ENCODE peak calls at places on chromosomes 7 and 10, in seven cellular contexts. U is psoas muscle, O is retinal pigment epithelial cell, Q is osteoblast, K is astrocyte of the spinal cord, L is OCI-LY7, T is left lung. J is an unnamed sample.

GRCh38 chr7:21338728-21339164 is 89.1 kb upstream of the SP4 start:
- DNase-seq in U (no peak), O (no peak), Q (no peak), K (no peak), L (no peak), T (no peak), J (no peak)

GRCh38 chr7:2863461-2864066 is 19.5 kb upstream of the GNA12 start:
- DNase-seq in U (peak; percentile 89), O (peak; percentile 73), Q (peak; percentile 98), K (peak; percentile 96), L (peak; percentile 40), T (peak; percentile 87), J (peak; percentile 96)

GRCh38 chr10:132987671-132988571 is 45.6 kb upstream of the CFAP46 start:
- DNase-seq in U (peak; percentile 60), O (no peak), Q (peak; percentile 99), K (peak; percentile 69), L (no peak), T (peak; percentile 75), J (peak; percentile 93)

GRCh38 chr10:66714741-66715140 is 211.1 kb upstream of the LRRTM3 start:
- DNase-seq in U (no peak), O (no peak), Q (no peak), K (peak; percentile 5), L (no peak), T (no peak), J (no peak)

GRCh38 chr7:149238051-149238450 is 1.4 kb upstream of the ZNF212 start:
- DNase-seq in U (no peak), O (no peak), Q (peak; percentile 75), K (no peak), L (no peak), T (no peak), J (no peak)

GRCh38 chr10:122112021-122112616 is 123.2 kb downstream of the TACC2 start:
- DNase-seq in U (no peak), O (no peak), Q (peak; percentile 88), K (peak; percentile 52), L (no peak), T (no peak), J (no peak)

GRCh38 chr7:113289140-113289740 is 170.9 kb upstream of the SMIM30 start:
- DNase-seq in U (no peak), O (peak; percentile 23), Q (no peak), K (peak; percentile 44), L (peak; percentile 42), T (no peak), J (no peak)

GRCh38 chr7:134946260-134946659 is 40.0 kb upstream of the AGBL3 start:
- DNase-seq in U (no peak), O (no peak), Q (no peak), K (no peak), L (no peak), T (no peak), J (no peak)

GRCh38 chr7:135334830-135335543 is 101.3 kb downstream of the STRA8 start:
- DNase-seq in U (no peak), O (no peak), Q (no peak), K (no peak), L (no peak), T (no peak), J (no peak)

GRCh38 chr10:15558136-15558535 is 161.6 kb downstream of the ITGA8 start:
- DNase-seq in U (no peak), O (no peak), Q (peak; percentile 38), K (peak; percentile 36), L (no peak), T (no peak), J (no peak)

GRCh38 chr7:83524286-83525075 is 124.5 kb downstream of the SEMA3E start:
- DNase-seq in U (no peak), O (peak; percentile 44), Q (no peak), K (no peak), L (no peak), T (no peak), J (no peak)

GRCh38 chr10:133310789-133311188 is 2.1 kb downstream of the ZNF511 start:
- DNase-seq in U (no peak), O (no peak), Q (no peak), K (no peak), L (no peak), T (peak; percentile 13), J (no peak)

GRCh38 chr7:1704326-1705241 is 34.5 kb downstream of the ELFN1 start:
- DNase-seq in U (no peak), O (no peak), Q (no peak), K (no peak), L (no peak), T (peak; percentile 54), J (no peak)

GRCh38 chr10:43440782-43441134 is 3.8 kb downstream of the ZNF487 start:
- DNase-seq in U (no peak), O (no peak), Q (no peak), K (no peak), L (no peak), T (no peak), J (no peak)

GRCh38 chr7:91288208-91288824 is 24.1 kb downstream of the FZD1 start:
- DNase-seq in U (no peak), O (no peak), Q (no peak), K (no peak), L (peak; percentile 35), T (no peak), J (no peak)

GRCh38 chr7:94223375-94224084 is 171.2 kb upstream of the COL1A2 start:
- DNase-seq in U (no peak), O (peak; percentile 48), Q (no peak), K (peak; percentile 72), L (peak; percentile 41), T (no peak), J (no peak)

GRCh38 chr7:33677556-33677955 is 227.8 kb upstream of the BMPER start:
- DNase-seq in U (no peak), O (no peak), Q (no peak), K (peak; percentile 18), L (no peak), T (no peak), J (no peak)

GRCh38 chr7:117019786-117020604 is 66.7 kb downstream of the ST7 start:
- DNase-seq in U (peak; percentile 54), O (peak; percentile 69), Q (peak; percentile 66), K (peak; percentile 93), L (no peak), T (peak; percentile 59), J (peak; percentile 9)

GRCh38 chr7:6338551-6339274 is 66.3 kb upstream of the CYTH3 start:
- DNase-seq in U (peak; percentile 89), O (no peak), Q (no peak), K (no peak), L (no peak), T (no peak), J (no peak)

DNA sequence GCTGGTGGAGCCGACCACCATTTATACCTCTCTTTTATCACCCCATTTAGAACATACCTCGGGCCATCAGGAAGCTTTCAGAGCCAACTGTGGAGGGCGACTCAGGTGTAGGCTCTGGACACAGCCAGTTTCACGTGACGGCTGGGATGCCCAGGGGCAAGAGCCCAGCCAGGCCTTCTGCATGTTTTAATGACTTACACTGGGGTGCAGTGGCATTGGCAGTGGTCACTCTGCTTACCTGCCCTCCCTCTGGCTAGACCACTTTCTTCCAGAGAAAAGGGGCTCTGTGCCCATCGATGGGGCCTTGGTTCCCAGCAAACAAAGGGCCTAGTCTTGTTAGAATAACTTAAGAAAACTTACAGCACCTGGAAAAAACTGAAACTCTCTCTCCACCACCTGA is 50.0 kb downstream of the PNLIPRP2 start:
- DNase-seq in U (no peak), O (no peak), Q (no peak), K (no peak), L (no peak), T (no peak), J (no peak)
- H3K4me3 ChIP-seq in U (no peak overlapping the region), O (no peak overlapping the region), Q (no peak overlapping the region), K (no peak overlapping the region), L (no peak overlapping the region), T (no peak overlapping the region), J (no peak overlapping the region)

GRCh38 chr7:7565746-7566650 is 686 bp upstream of the MIOS start:
- DNase-seq in U (no peak), O (no peak), Q (peak; percentile 67), K (no peak), L (peak; percentile 8), T (peak; percentile 66), J (no peak)
- H3K4me3 ChIP-seq in U (peak overlapping the region; percentile 92), O (peak overlapping the region; percentile 77), Q (peak overlapping the region; percentile 85), K (peak overlapping the region; percentile 59), L (peak overlapping the region; percentile 79), T (peak overlapping the region; percentile 79), J (peak overlapping the region; percentile 63)

GRCh38 chr10:100729877-100730738 is 15.3 kb upstream of the PAX2 start:
- DNase-seq in U (no peak), O (no peak), Q (no peak), K (no peak), L (no peak), T (no peak), J (no peak)
- H3K4me3 ChIP-seq in U (peak overlapping the region; percentile 50), O (no peak overlapping the region), Q (no peak overlapping the region), K (no peak overlapping the region), L (no peak overlapping the region), T (no peak overlapping the region), J (peak overlapping the region; percentile 31)

DNA sequence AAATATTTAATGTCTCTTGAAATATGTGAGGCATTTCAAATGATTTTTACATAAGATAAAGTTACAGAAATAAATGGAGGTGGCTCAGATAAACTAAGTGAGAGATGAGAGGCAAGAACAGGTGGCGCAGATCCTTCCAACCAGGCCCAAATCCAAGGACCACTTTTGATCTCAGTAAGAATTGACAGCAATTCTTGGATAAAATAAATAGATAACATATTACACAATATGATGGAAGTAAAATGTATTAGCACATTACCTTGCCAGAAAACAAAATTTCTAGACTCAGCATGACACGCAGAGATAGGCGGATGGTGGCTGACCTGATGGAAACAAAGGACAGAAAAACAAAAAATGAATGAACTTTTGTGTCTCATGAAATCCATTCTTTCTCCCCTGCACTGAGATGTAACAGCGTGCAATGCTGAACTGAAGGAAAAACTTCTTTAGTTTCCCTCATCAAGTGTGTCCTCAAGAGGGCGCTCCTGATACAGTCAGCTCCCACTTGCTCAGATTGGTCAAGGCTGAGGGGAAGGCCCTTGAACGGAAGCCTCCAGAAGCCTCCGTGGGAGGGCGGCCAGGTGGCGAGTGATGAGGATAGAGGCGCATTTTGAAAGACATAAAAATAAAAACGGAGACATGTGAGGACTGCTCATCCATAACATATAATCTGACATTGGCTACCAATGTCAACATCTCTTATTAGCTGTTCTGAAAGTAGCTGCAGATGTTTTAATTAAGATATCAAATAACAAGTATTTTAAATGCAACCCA is 62.8 kb upstream of the GSDME start:
- DNase-seq in U (peak; percentile 86), O (no peak), Q (peak; percentile 69), K (peak; percentile 88), L (peak; percentile 95), T (peak; percentile 80), J (peak; percentile 79)
- H3K4me3 ChIP-seq in U (no peak overlapping the region), O (no peak overlapping the region), Q (no peak overlapping the region), K (no peak overlapping the region), L (peak overlapping the region; percentile 48), T (no peak overlapping the region), J (no peak overlapping the region)

GRCh38 chr7:22726849-22727792 is at the start of gene IL6:
- DNase-seq in U (peak; percentile 90), O (peak; percentile 88), Q (peak; percentile 72), K (peak; percentile 96), L (no peak), T (peak; percentile 91), J (peak; percentile 77)

GRCh38 chr7:22730921-22731654 is 4.1 kb downstream of the IL6 start:
- DNase-seq in U (no peak), O (no peak), Q (peak; percentile 66), K (peak; percentile 89), L (no peak), T (no peak), J (peak; percentile 93)

GRCh38 chr7:22729180-22729579 is 2.2 kb downstream of the IL6 start:
- DNase-seq in U (no peak), O (no peak), Q (no peak), K (no peak), L (no peak), T (no peak), J (no peak)

GRCh38 chr7:22726345-22726848 is 603 bp upstream of the IL6 start:
- DNase-seq in U (peak; percentile 72), O (peak; percentile 73), Q (peak; percentile 72), K (peak; percentile 92), L (peak; percentile 70), T (no peak), J (peak; percentile 64)

GRCh38 chr7:22728416-22729029 is 1.5 kb downstream of the IL6 start:
- DNase-seq in U (no peak), O (no peak), Q (peak; percentile 46), K (peak; percentile 70), L (peak; percentile 61), T (no peak), J (no peak)
- H3K4me3 ChIP-seq in U (peak overlapping the region; percentile 60), O (no peak overlapping the region), Q (peak overlapping the region; percentile 84), K (no peak overlapping the region), L (no peak overlapping the region), T (peak overlapping the region; percentile 44), J (peak overlapping the region; percentile 49)

J was measured in MG63.